ENCODE peak calls at places on chromosomes 16 and 17, in seven cellular contexts. A is GM12878, S is A549, C is sigmoid colon, V is ovary, Z is transverse colon, U is tibial nerve. N is an unnamed sample. For H3K4me1, the result is how much of the 10 kb centered on the place peaks cover.

GRCh38 chr17:27976331-27976730 is 66.1 kb upstream of the NLK start:
- DNase-seq in Z (no peak), V (no peak), C (no peak), S (no peak), A (peak), U (no peak), N (no peak)

GRCh38 chr16:83942815-83943515 is 10.1 kb upstream of the OSGIN1 start:
- DNase-seq in S (no peak), A (no peak), U (no peak), Z (no peak), V (no peak), C (no peak), N (no peak)

GRCh38 chr17:79033741-79034501 is 10.0 kb downstream of the C1QTNF1 start:
- DNase-seq in A (no peak), V (peak), S (no peak), U (no peak), C (peak), Z (no peak), N (peak)

GRCh38 chr17:17435323-17435722 is 41.5 kb upstream of the MED9 start:
- DNase-seq in V (no peak), S (peak), U (no peak), A (no peak), C (no peak), Z (no peak), N (no peak)

GRCh38 chr16:85377388-85378144 is 235.6 kb upstream of the GSE1 start:
- DNase-seq in S (no peak), V (no peak), A (no peak), Z (no peak), C (no peak), U (no peak), N (no peak)

GRCh38 chr17:41464682-41465081 is 2.5 kb downstream of the KRT32 start:
- DNase-seq in U (peak), Z (no peak), V (peak), S (peak), A (no peak), C (no peak), N (peak)

GRCh38 chr16:777826-778225 is 10.4 kb downstream of the RPUSD1 start:
- DNase-seq in C (no peak), S (no peak), V (no peak), U (no peak), A (no peak), Z (no peak), N (no peak)

GRCh38 chr17:28395426-28395825 is 10.6 kb downstream of the SLC46A1 start:
- DNase-seq in C (no peak), A (no peak), Z (no peak), U (no peak), S (no peak), V (no peak), N (no peak)

GRCh38 chr17:17463821-17464220 is 13.0 kb upstream of the MED9 start:
- DNase-seq in A (no peak), V (no peak), S (no peak), Z (no peak), U (no peak), C (no peak), N (no peak)

GRCh38 chr16:15650698-15651161 is 685 bp downstream of the NDE1 start:
- DNase-seq in C (no peak), A (no peak), V (peak), S (no peak), Z (no peak), U (peak), N (no peak)

GRCh38 chr17:15466131-15466530 is 1.3 kb downstream of the CDRT4 start:
- DNase-seq in U (no peak), S (no peak), C (no peak), V (no peak), A (no peak), Z (no peak), N (no peak)

GRCh38 chr17:27565874-27566672 is 64.9 kb upstream of the LGALS9 start:
- DNase-seq in C (no peak), S (no peak), Z (no peak), U (no peak), A (no peak), V (no peak), N (no peak)

GRCh38 chr16:56475226-56475625 is 23.9 kb downstream of the OGFOD1 start:
- DNase-seq in A (no peak), Z (no peak), C (no peak), V (no peak), S (no peak), U (no peak), N (no peak)

GRCh38 chr17:31754239-31754945 is 104.7 kb downstream of the COPRS start:
- DNase-seq in A (no peak), V (no peak), C (no peak), Z (no peak), U (no peak), S (peak), N (no peak)

GRCh38 chr16:22684282-22685161 is 129.4 kb upstream of the HS3ST2 start:
- DNase-seq in V (no peak), C (no peak), A (no peak), U (no peak), Z (no peak), S (no peak), N (no peak)

GRCh38 chr17:15651001-15651582 is 31.6 kb upstream of the FBXW10B start:
- DNase-seq in V (no peak), A (no peak), U (no peak), S (peak), Z (peak), C (peak), N (no peak)

GRCh38 chr16:35492225-35492624 is 2032.8 kb downstream of the TP53TG3F start:
- DNase-seq in U (no peak), Z (no peak), C (no peak), V (no peak), A (no peak), S (no peak), N (no peak)

GRCh38 chr16:68902376-68903345 is 59.3 kb downstream of the TANGO6 start:
- DNase-seq in U (no peak), V (no peak), Z (peak), S (peak), C (no peak), A (no peak), N (no peak)

GRCh38 chr17:73767696-73768095 is 123.5 kb upstream of the SDK2 start:
- DNase-seq in Z (no peak), U (no peak), C (no peak), S (no peak), A (no peak), V (no peak), N (no peak)
- TF ChIP-seq EP300 in Z (no peak), U (no peak), C (no peak), S (no peak), A (no peak), V (no peak), N (no peak)

GRCh38 chr16:11092788-11093577 is 148.6 kb downstream of the CLEC16A start:
- DNase-seq in S (no peak), Z (no peak), V (no peak), C (no peak), A (no peak), U (no peak), N (no peak)

GRCh38 chr16:11093578-11094074 is 149.3 kb downstream of the CLEC16A start:
- DNase-seq in S (no peak), U (no peak), A (no peak), Z (peak), C (peak), V (no peak), N (no peak)

GRCh38 chr16:11089504-11090124 is 145.2 kb downstream of the CLEC16A start:
- DNase-seq in C (peak), U (no peak), V (peak), A (no peak), S (no peak), Z (peak), N (peak)

GRCh38 chr16:11088432-11088794 is 144.0 kb downstream of the CLEC16A start:
- DNase-seq in S (no peak), V (no peak), Z (no peak), U (no peak), A (no peak), C (no peak), N (no peak)

DNA sequence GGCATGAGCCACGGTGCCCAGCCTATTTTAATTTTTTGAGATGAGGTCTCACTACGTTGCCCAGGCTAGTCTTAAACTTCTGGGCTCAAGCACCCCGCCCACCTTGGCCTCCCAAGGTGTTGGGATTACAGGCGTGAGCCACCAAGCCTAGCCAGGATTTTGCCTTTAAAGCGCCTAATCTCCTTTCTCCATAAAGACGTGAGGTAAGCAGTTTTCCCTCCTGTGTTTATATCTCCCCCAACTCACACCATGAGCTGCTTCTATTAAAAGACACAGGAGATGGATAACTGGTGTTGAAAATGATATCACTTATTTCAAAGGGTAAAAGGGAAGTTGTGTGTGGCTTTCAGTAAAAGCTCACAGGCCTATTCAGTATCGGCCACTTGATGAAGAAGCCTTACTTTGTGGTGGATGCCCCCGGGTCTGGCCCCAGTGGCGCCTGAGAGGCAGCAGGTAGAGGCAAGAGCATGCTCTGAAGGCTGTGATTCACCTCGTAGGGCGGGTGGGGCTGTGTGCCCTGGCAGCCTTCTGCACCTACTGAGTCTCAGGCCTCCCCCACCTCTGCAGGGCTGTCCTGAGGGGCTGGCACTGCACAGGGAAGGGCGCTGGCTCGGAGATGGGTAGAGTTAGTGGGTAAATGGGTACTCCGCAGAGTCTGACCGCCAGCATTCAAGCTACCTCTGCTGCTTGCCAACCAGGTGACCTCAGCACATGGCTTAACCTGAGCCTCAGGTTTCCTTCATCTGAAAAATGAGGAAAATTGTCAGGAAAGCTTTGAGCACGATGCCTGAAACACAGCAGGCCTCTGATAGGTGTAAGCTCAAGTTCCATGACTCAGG is 146.8 kb downstream of the CLEC16A start:
- DNase-seq in A (no peak), Z (no peak), S (no peak), C (no peak), V (no peak), U (no peak), N (no peak)
- H3K4me1 ChIP-seq in A (half or more), Z (under half), S (under half), C (half or more), V (under half), U (under half), N (under half)

GRCh38 chr17:35217107-35217506 is 22.9 kb upstream of the SLC35G3 start:
- DNase-seq in S (no peak), U (no peak), C (no peak), Z (no peak), A (no peak), V (no peak), N (no peak)

GRCh38 chr17:35213412-35213925 is 19.3 kb upstream of the SLC35G3 start:
- DNase-seq in V (no peak), U (no peak), A (no peak), C (no peak), Z (no peak), S (no peak), N (no peak)

GRCh38 chr17:35212668-35213067 is 18.5 kb upstream of the SLC35G3 start:
- DNase-seq in Z (no peak), U (no peak), C (no peak), S (no peak), A (no peak), V (no peak), N (no peak)

GRCh38 chr17:35214631-35215273 is 20.6 kb upstream of the SLC35G3 start:
- DNase-seq in Z (no peak), A (peak), S (no peak), C (no peak), V (no peak), U (no peak), N (no peak)

GRCh38 chr17:35214192-35214591 is 20.0 kb upstream of the SLC35G3 start:
- DNase-seq in C (no peak), Z (no peak), A (no peak), V (no peak), U (no peak), S (no peak), N (no peak)
- TF ChIP-seq EP300 in C (no peak), Z (no peak), A (no peak), V (no peak), U (no peak), S (no peak), N (no peak)

GRCh38 chr17:4945944-4946280 is 2.4 kb downstream of the PFN1 start:
- DNase-seq in C (no peak), S (no peak), Z (no peak), U (no peak), A (no peak), V (no peak), N (no peak)

GRCh38 chr17:4944163-4944553 is 4.1 kb downstream of the RNF167 start:
- DNase-seq in A (no peak), S (no peak), Z (peak), V (no peak), C (no peak), U (no peak), N (no peak)

GRCh38 chr17:4944554-4945175 is 3.7 kb downstream of the PFN1 start:
- DNase-seq in V (no peak), S (no peak), Z (no peak), C (no peak), A (no peak), U (no peak), N (no peak)

GRCh38 chr17:4946312-4946976 is 1.9 kb downstream of the PFN1 start:
- DNase-seq in U (no peak), S (no peak), Z (no peak), C (no peak), A (no peak), V (no peak), N (no peak)

DNA sequence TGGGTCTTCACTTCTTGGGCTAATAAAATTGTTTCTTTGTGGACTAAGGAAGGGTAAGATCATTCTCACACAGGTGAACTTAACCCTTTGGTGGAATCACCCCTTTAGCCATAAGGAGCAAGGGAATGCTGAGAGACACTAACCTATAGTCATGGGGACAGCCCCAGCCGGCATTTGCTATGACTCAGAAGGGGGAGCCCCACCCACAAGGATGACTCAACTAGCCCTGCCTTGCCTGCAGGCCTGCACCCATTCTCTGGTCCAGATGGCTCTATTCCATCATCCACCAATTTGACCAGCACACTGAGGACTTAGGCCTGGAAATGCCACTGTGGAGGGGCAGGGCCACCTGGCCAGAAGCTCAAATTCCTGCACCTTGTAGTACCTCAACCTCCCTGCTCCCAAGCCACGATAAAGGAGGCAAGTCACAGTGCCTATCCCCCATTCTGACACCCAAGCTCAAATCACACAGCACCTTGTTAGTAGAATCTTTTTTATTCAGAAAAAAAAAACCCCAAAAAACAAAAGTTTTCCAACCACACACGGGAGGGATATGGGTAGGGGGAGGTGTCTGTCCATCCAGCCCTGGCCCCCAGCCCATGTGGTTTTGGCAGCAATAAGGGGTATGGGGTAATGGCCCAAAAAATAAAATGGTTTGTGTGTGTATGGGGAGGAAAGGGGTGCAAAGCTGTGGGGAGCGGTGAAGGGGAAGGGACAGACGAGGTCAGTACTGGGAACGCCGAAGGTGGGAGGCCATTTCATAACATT is 3.0 kb downstream of the PFN1 start:
- DNase-seq in V (peak), C (peak), S (peak), U (peak), A (peak), Z (peak), N (peak)
- H3K4me1 ChIP-seq in V (under half), C (under half), S (half or more), U (half or more), A (under half), Z (under half), N (half or more)

DNA sequence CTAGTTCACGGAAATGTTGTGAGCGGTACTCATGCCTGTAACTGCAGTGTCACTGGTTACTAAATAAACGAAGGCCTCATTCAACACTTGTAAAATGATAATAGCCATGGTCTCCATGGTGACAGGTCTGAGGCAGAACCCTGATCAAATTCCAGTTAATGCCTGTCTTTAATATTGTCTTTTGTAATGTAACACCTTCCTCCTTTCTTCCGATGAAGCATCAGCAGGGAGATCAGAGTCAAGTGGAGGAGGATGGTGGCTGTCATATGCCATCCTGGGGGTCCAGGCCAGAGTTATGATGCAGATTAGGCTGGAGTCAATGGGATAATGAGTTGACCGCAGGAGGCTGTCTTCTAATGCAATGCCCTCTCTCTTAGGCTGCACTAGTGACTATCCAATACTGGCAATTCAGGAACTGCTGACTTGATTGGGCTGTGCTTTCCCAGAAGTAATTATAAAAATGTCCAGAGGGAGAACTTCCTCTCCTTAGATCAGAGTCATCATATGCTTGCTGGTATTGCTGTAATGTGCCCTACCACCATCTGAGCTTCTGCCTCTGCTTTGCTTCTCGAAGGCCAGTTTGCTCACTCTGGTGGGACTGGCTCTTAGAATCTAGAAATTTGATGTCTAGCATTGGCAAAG is 419.1 kb downstream of the CA10 start:
- DNase-seq in S (no peak), U (no peak), A (no peak), Z (no peak), V (no peak), C (no peak), N (no peak)
- TF ChIP-seq EP300 in S (no peak), U (no peak), A (no peak), Z (no peak), V (no peak), C (no peak), N (no peak)

GRCh38 chr17:38871992-38872605 is 2.2 kb downstream of the LASP1 start:
- DNase-seq in S (no peak), Z (no peak), U (no peak), V (no peak), A (no peak), C (no peak), N (no peak)
- H3K4me1 ChIP-seq in S (half or more), Z (half or more), U (half or more), V (under half), A (under half), C (half or more), N (half or more)

DNA sequence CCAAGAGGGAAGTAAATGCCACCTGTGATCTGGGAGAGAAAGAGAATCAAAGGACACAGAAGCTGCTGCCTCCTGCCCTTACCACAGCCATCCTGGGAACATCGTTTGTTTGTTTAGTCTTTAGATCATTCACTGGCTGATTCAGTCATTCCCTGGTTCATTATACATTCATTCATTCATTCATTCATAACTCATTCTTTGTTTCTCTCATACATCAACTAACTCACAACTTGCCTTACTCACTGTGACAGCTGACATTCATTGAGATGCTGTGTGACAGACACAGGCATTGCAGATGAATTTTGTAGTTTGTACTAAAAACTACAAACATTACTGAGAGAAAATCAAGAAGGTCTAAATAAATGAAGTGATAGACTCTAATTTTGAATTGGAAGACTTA is 291.0 kb upstream of the TNRC6C start:
- DNase-seq in C (no peak), V (no peak), U (no peak), Z (no peak), S (no peak), A (no peak), N (no peak)
- TF ChIP-seq EP300 in C (no peak), V (no peak), U (no peak), Z (no peak), S (no peak), A (no peak), N (no peak)

GRCh38 chr17:40337351-40337750 is 27.2 kb downstream of the GJD3 start:
- DNase-seq in V (no peak), C (no peak), U (no peak), Z (no peak), S (no peak), A (no peak), N (no peak)
- H3K4me1 ChIP-seq in V (under half), C (half or more), U (half or more), Z (under half), S (half or more), A (under half), N (half or more)

GRCh38 chr17:48247038-48247437 is 139.5 kb downstream of the SNX11 start:
- DNase-seq in Z (no peak), V (no peak), C (no peak), A (no peak), U (no peak), S (peak), N (no peak)
- TF ChIP-seq EP300 in Z (no peak), V (no peak), C (no peak), A (no peak), U (no peak), S (no peak), N (no peak)